ENCODE peak calls at places on chromosomes 13 and 19, in six cellular contexts. H, C, N, A, S and I are unnamed samples.

GRCh38 chr13:111020021-111020420 is 95.1 kb upstream of the ARHGEF7 start:
- DNase-seq in C (no peak), H (no peak), N (no peak), S (no peak), A (no peak), I (no peak)

GRCh38 chr19:47331931-47332547 is at the start of gene C5AR2:
- DNase-seq in N (peak), A (no peak), H (no peak), S (no peak), C (no peak), I (peak)

GRCh38 chr13:26295812-26296211 is 41.9 kb downstream of the CDK8 start:
- DNase-seq in C (no peak), N (no peak), S (no peak), A (no peak), H (no peak), I (no peak)

GRCh38 chr19:29806098-29806866 is 5.5 kb upstream of the CCNE1 start:
- DNase-seq in C (no peak), S (peak), N (peak), H (no peak), A (no peak), I (peak)

GRCh38 chr13:50090211-50090610 is 75.0 kb downstream of the KCNRG start:
- DNase-seq in C (no peak), N (no peak), S (no peak), H (no peak), A (no peak), I (no peak)

GRCh38 chr19:5910638-5910907 is 3.5 kb upstream of the CAPS start:
- DNase-seq in H (no peak), A (no peak), N (no peak), C (no peak), S (no peak), I (no peak)

GRCh38 chr13:35479691-35480090 is 3.2 kb upstream of the MAB21L1 start:
- DNase-seq in H (no peak), C (no peak), A (no peak), S (no peak), N (no peak), I (no peak)

GRCh38 chr13:107866666-107867623 is 348.4 kb downstream of the LIG4 start:
- DNase-seq in A (peak), H (no peak), N (peak), C (no peak), S (no peak), I (no peak)

GRCh38 chr13:114053026-114053425 is 79.2 kb upstream of the C13orf46 start:
- DNase-seq in C (no peak), H (no peak), S (peak), A (no peak), N (peak), I (peak)

GRCh38 chr13:44676534-44676933 is 100.4 kb upstream of the TSC22D1 start:
- DNase-seq in S (no peak), N (peak), C (no peak), H (no peak), A (no peak), I (no peak)

GRCh38 chr19:50838239-50838638 is 4.9 kb upstream of the KLK15 start:
- DNase-seq in S (no peak), N (no peak), A (no peak), H (no peak), C (no peak), I (no peak)

GRCh38 chr19:2064788-2065524 is 13.9 kb upstream of the MKNK2 start:
- DNase-seq in S (no peak), N (no peak), H (peak), C (no peak), A (no peak), I (no peak)

GRCh38 chr13:99958402-99959126 is 13.0 kb downstream of the ZIC5 start:
- DNase-seq in A (no peak), H (no peak), N (no peak), C (no peak), S (no peak), I (no peak)

GRCh38 chr13:53405616-53406015 is 377.0 kb downstream of the OLFM4 start:
- DNase-seq in S (no peak), H (no peak), A (no peak), N (no peak), C (no peak), I (no peak)

GRCh38 chr13:110116072-110116487 is 190.9 kb downstream of the COL4A1 start:
- DNase-seq in N (peak), H (no peak), C (peak), S (no peak), A (peak), I (no peak)

GRCh38 chr13:41652735-41653361 is 195.5 kb downstream of the RGCC start:
- DNase-seq in A (peak), N (peak), C (no peak), S (no peak), H (no peak), I (no peak)

GRCh38 chr19:49588370-49589122 is 2.4 kb upstream of the PRR12 start:
- DNase-seq in A (no peak), S (no peak), C (no peak), H (no peak), N (no peak), I (no peak)

GRCh38 chr13:24161010-24161775 is 673 bp downstream of the SPATA13 start:
- DNase-seq in S (no peak), C (peak), N (no peak), H (no peak), A (peak), I (no peak)

GRCh38 chr13:30907167-30907761 is 1.2 kb downstream of the MEDAG start:
- DNase-seq in H (peak), A (no peak), N (peak), S (no peak), C (no peak), I (no peak)

GRCh38 chr19:34418300-34418699 is 9.9 kb upstream of the UBA2 start:
- DNase-seq in C (no peak), N (no peak), S (no peak), A (no peak), H (no peak), I (no peak)

GRCh38 chr13:113020323-113021080 is 51.5 kb downstream of the MCF2L start:
- DNase-seq in H (no peak), A (no peak), C (no peak), N (no peak), S (no peak), I (no peak)

GRCh38 chr13:23510544-23510916 is 59.7 kb upstream of the TNFRSF19 start:
- DNase-seq in S (no peak), C (no peak), H (no peak), N (peak), A (no peak), I (no peak)

GRCh38 chr13:26914624-26915023 is 154.0 kb upstream of the GPR12 start:
- DNase-seq in H (no peak), C (no peak), N (peak), A (no peak), S (no peak), I (no peak)

GRCh38 chr19:12770922-12771321 is 4.4 kb downstream of the HOOK2 start:
- DNase-seq in A (no peak), N (no peak), H (no peak), C (no peak), S (no peak), I (no peak)

GRCh38 chr19:47427241-47428176 is 8.2 kb upstream of the MEIS3 start:
- DNase-seq in C (peak), H (peak), N (peak), S (peak), A (peak), I (no peak)

GRCh38 chr13:48181482-48182145 is 51.4 kb upstream of the ITM2B start:
- DNase-seq in N (no peak), H (no peak), A (no peak), S (no peak), C (no peak), I (no peak)

GRCh38 chr13:69793803-69794453 is 313.7 kb upstream of the ATXN8OS start:
- DNase-seq in N (no peak), H (no peak), A (no peak), S (no peak), C (no peak), I (no peak)

GRCh38 chr19:29329460-29330134 is 116.6 kb upstream of the UQCRFS1 start:
- DNase-seq in S (no peak), A (no peak), C (no peak), H (no peak), N (no peak), I (no peak)

GRCh38 chr13:90594694-90595093 is 752.8 kb upstream of the MIR17HG start:
- DNase-seq in N (peak), C (no peak), A (no peak), H (no peak), S (peak), I (peak)

GRCh38 chr19:51727349-51727880 is 3.6 kb upstream of the HAS1 start:
- DNase-seq in S (peak), C (no peak), N (peak), A (no peak), H (no peak), I (peak)

GRCh38 chr13:48645845-48646244 is 7.9 kb upstream of the CYSLTR2 start:
- DNase-seq in N (no peak), S (no peak), H (no peak), C (no peak), A (no peak), I (no peak)

GRCh38 chr13:60327551-60327950 is 69.5 kb upstream of the TDRD3 start:
- DNase-seq in S (no peak), H (no peak), C (no peak), N (peak), A (no peak), I (no peak)

GRCh38 chr13:56903710-56904109 is 237.0 kb upstream of the PRR20A start:
- DNase-seq in N (no peak), H (no peak), S (no peak), A (no peak), C (no peak), I (no peak)

GRCh38 chr13:24709186-24709913 is 29.1 kb downstream of the ATP12A start:
- DNase-seq in C (no peak), A (no peak), S (no peak), H (no peak), N (no peak), I (no peak)

GRCh38 chr19:46133101-46133627 is 8.7 kb upstream of the IGFL3 start:
- DNase-seq in C (no peak), N (peak), A (peak), H (no peak), S (peak), I (peak)

GRCh38 chr19:35216833-35217707 is 11.5 kb downstream of the FAM187B start:
- DNase-seq in H (no peak), A (peak), S (no peak), C (no peak), N (no peak), I (no peak)

GRCh38 chr13:84917252-84917878 is 881.9 kb downstream of the SLITRK6 start:
- DNase-seq in A (no peak), N (peak), C (no peak), S (no peak), H (no peak), I (no peak)

GRCh38 chr19:42075364-42075615 is 676 bp upstream of the ZNF574 start:
- DNase-seq in C (no peak), S (no peak), H (no peak), A (no peak), N (peak), I (no peak)

GRCh38 chr19:17246681-17247425 is 1.1 kb upstream of the NR2F6 start:
- DNase-seq in S (no peak), A (peak), C (peak), N (no peak), H (no peak), I (no peak)

GRCh38 chr19:17243854-17244617 is 1.7 kb downstream of the NR2F6 start:
- DNase-seq in A (peak), H (peak), C (peak), N (peak), S (no peak), I (no peak)

GRCh38 chr19:17244618-17245534 is 843 bp downstream of the NR2F6 start:
- DNase-seq in A (peak), C (peak), N (no peak), H (peak), S (no peak), I (no peak)

GRCh38 chr19:17243340-17243853 is 2.3 kb downstream of the NR2F6 start:
- DNase-seq in A (peak), H (no peak), S (no peak), N (no peak), C (peak), I (no peak)

DNA sequence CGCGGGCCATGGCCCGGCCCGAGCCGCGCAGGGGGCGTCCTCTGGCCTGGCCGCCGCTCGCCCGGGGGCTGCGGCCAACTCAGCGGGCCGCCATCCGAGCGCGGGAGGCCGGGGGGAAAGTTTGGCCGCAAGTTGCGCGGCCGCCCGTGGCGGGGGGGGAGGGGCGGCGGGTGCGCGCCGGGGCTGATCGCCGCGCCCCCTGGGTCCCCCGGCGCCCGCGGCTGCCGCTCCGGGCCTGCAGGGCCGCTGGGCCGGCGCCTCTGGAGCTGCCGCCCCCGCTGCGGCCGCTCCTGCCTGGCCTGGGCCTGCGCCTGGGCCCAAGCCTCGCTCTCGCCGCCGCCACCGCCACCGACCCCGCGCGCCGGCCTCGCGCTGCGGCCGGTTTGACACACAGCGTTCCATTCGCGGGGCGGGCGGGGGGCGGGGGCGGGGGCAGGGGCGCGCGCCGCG is at the start of gene NR2F6:
- DNase-seq in A (no peak), H (no peak), N (no peak), C (no peak), S (no peak), I (no peak)
- H3K4me3 ChIP-seq in A (peak), H (peak), N (peak), C (peak), S (peak), I (peak)

GRCh38 chr19:3573858-3574637 is 1.3 kb downstream of the HMG20B start:
- DNase-seq in C (peak), H (peak), A (peak), S (peak), N (peak), I (peak)

GRCh38 chr19:3575260-3575741 is 2.6 kb downstream of the HMG20B start:
- DNase-seq in C (no peak), N (peak), H (no peak), S (peak), A (no peak), I (no peak)

GRCh38 chr19:3577741-3578344 is 5.1 kb downstream of the HMG20B start:
- DNase-seq in C (peak), S (no peak), A (no peak), H (peak), N (no peak), I (no peak)

GRCh38 chr19:3576696-3577443 is 4.1 kb downstream of the HMG20B start:
- DNase-seq in A (peak), N (peak), S (no peak), H (peak), C (peak), I (peak)

DNA sequence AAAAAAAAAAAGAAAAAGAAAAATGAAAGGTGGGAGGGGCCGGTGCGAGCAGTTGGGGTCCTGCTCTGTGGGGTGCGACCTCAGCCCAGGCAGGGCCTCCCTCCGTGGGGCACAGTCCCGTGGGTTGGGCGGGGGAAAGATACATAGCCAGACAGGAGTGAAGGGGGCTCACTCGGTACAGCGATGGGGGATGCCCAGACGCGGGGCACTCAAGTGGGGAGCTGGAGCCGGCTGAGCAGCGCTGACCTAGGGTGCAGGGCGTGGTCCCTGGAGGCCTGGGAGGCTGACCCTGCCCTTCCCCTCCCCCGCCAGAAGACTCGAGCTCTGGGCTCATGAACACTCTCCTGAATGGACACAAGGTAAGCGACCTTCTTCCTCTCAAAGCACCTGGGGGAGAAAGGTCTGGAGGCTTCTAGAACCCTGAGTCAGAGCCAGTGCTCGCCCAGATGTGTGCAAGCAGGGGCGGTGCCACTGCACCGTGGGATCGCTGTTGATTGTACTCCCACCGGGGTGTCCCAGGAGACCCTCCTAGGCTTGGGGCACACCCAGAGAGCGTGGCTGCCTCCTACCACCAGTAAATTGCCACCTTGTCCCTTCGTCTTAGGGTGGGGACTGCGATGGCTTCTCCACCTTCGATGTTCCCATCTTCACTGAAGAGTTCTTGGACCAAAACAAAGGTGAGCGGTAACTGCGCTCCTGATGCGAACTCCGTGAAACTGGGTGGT is 3.4 kb downstream of the HMG20B start:
- DNase-seq in N (no peak), A (no peak), C (no peak), H (no peak), S (no peak), I (no peak)
- H3K4me3 ChIP-seq in N (peak), A (no peak), C (no peak), H (peak), S (peak), I (peak)

DNA sequence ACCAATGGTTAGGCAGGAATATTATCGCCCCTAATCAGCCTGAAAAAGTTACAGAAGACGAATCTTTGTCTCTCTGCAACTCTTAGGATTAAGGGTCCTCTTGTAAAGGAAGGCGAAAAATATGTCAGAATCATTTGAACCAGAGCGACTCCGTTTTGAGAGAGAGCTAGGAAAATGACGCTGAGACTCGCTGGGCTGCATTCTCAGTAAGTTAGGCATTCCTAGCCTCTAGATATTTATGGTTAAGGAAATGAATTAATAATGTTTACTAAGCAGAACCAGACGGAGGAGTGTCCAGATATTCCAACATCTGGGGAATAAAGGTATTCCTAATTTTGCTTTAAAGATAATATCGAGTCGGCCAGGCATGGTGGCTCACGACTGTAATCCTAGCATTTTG is 755 bp upstream of the ZNF726 start:
- DNase-seq in C (no peak), H (no peak), N (no peak), A (no peak), S (no peak), I (no peak)
- H3K4me3 ChIP-seq in C (no peak), H (no peak), N (no peak), A (no peak), S (no peak), I (peak)

GRCh38 chr13:28031220-28031903 is 42.9 kb upstream of the URAD start:
- DNase-seq in C (peak), N (no peak), A (no peak), S (no peak), H (no peak), I (no peak)
- H3K4me3 ChIP-seq in C (no peak), N (no peak), A (no peak), S (no peak), H (no peak), I (no peak)

GRCh38 chr19:18496980-18497256 is 25.0 kb downstream of the ELL start:
- DNase-seq in C (no peak), A (no peak), H (no peak), S (no peak), N (no peak), I (no peak)
- H3K4me3 ChIP-seq in C (no peak), A (no peak), H (no peak), S (no peak), N (no peak), I (no peak)

GRCh38 chr19:934865-935422 is 9.1 kb downstream of the ARID3A start:
- DNase-seq in N (peak), S (no peak), C (peak), A (peak), H (peak), I (peak)
- H3K4me3 ChIP-seq in N (no peak), S (no peak), C (no peak), A (no peak), H (no peak), I (no peak)

GRCh38 chr13:51844862-51845573 is at the start of gene TMEM272:
- DNase-seq in S (peak), A (peak), H (peak), C (peak), N (peak), I (no peak)
- H3K4me3 ChIP-seq in S (peak), A (no peak), H (peak), C (no peak), N (no peak), I (no peak)

GRCh38 chr19:4600082-4600481 is 39.2 kb upstream of the TNFAIP8L1 start:
- DNase-seq in C (no peak), A (no peak), S (no peak), N (no peak), H (no peak), I (no peak)

GRCh38 chr19:4596033-4596904 is 36.8 kb upstream of the SEMA6B start:
- DNase-seq in A (no peak), N (no peak), S (no peak), H (no peak), C (no peak), I (no peak)

GRCh38 chr19:4598712-4599111 is 39.2 kb upstream of the SEMA6B start:
- DNase-seq in A (no peak), S (no peak), N (no peak), H (no peak), C (no peak), I (no peak)

GRCh38 chr19:4597975-4598671 is 38.6 kb upstream of the SEMA6B start:
- DNase-seq in C (peak), H (no peak), N (peak), S (peak), A (no peak), I (no peak)

GRCh38 chr19:4597278-4597974 is 37.9 kb upstream of the SEMA6B start:
- DNase-seq in A (no peak), S (no peak), C (no peak), H (no peak), N (no peak), I (no peak)
- H3K4me3 ChIP-seq in A (no peak), S (no peak), C (no peak), H (no peak), N (no peak), I (peak)

DNA sequence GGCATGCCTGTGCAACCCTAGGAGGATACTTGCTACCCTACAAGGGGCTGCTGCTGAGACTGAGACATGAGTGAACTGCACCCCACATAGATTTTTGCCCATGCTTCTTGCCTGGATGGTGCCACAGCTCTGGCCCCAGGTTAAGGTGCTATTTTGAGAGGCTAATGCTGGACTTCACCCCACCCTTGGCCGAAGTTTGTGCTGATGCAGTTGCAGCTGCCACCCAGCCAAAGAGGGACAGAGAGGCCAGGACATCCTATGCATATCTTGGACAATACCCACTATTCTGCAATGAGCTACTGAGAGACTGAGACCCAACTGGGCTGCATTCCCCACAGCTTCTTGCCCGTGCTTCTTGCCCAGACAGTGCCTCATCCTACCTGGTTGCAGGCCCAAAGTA is 34.6 kb downstream of the NHLRC3 start:
- DNase-seq in C (no peak), N (no peak), S (no peak), A (no peak), H (no peak), I (no peak)
- H3K4me3 ChIP-seq in C (no peak), N (no peak), S (no peak), A (no peak), H (no peak), I (no peak)